ENCODE peak calls at places on chromosomes 4 and X, in eight cellular contexts. C is CD8-positive, alpha-beta T cell; K is NCI-H1092 treated with DMSO at 0.1 percent for 48 hours; E is A549; P is activated CD8-positive, alpha-beta memory T cell treated with anti-CD3 and anti-CD28 coated beads for 48 hours; M is spleen; S is left cardiac atrium; R is head of caudate nucleus. G is an unnamed sample.

GRCh38 chr4:76301068-76301774 is 5.3 kb upstream of the STBD1 start:
- DNase-seq in C (no peak), E (peak; percentile 66), R (no peak), P (no peak), S (no peak), M (no peak), K (no peak), G (peak; percentile 32)

GRCh38 chrX:68941385-68941952 is 112.6 kb downstream of the EFNB1 start:
- DNase-seq in M (peak; percentile 51), E (no peak), S (no peak), P (no peak), R (no peak), C (no peak), K (no peak), G (no peak)

GRCh38 chrX:103446665-103447302 is 70.4 kb downstream of the BEX3 start:
- DNase-seq in K (no peak), S (no peak), C (no peak), R (no peak), M (no peak), P (no peak), E (no peak), G (no peak)

GRCh38 chrX:15686818-15687685 is 22.4 kb upstream of the CLTRN start:
- DNase-seq in K (peak; percentile 17), P (no peak), M (no peak), R (peak; percentile 10), S (peak; percentile 46), E (peak; percentile 54), C (peak; percentile 47), G (peak; percentile 27)

GRCh38 chrX:152020895-152021294 is 46.4 kb upstream of the GABRE start:
- DNase-seq in S (no peak), K (no peak), R (no peak), P (no peak), C (no peak), M (no peak), E (no peak), G (no peak)

GRCh38 chr4:112739442-112739841 is 102.5 kb downstream of the LARP7 start:
- DNase-seq in M (no peak), K (no peak), R (no peak), E (no peak), C (no peak), S (no peak), P (no peak), G (no peak)

GRCh38 chr4:3307060-3307459 is 14.2 kb downstream of the RGS12 start:
- DNase-seq in M (peak; percentile 62), S (no peak), C (no peak), P (no peak), R (peak; percentile 6), K (no peak), E (no peak), G (no peak)

GRCh38 chr4:137677851-137678250 is 145.6 kb upstream of the PCDH18 start:
- DNase-seq in M (no peak), C (no peak), S (no peak), K (no peak), E (no peak), R (no peak), P (no peak), G (no peak)

GRCh38 chrX:318068-318738 is 393 bp downstream of the GTPBP6 start:
- DNase-seq in K (no peak), R (peak; percentile 83), C (peak; percentile 100), M (peak; percentile 97), S (peak; percentile 99), E (peak; percentile 99), P (peak; percentile 91), G (peak; percentile 97)

GRCh38 chrX:29947225-29947624 is 268.1 kb upstream of the MAGEB2 start:
- DNase-seq in K (no peak), S (no peak), R (no peak), M (no peak), E (no peak), P (no peak), C (no peak), G (no peak)

GRCh38 chrX:2540426-2540942 is 39.7 kb upstream of the DHRSX start:
- DNase-seq in S (no peak), C (no peak), E (no peak), R (no peak), P (no peak), M (no peak), K (no peak), G (no peak)

GRCh38 chrX:132501606-132502005 is 12.8 kb upstream of the MBNL3 start:
- DNase-seq in K (no peak), R (no peak), M (no peak), P (no peak), E (no peak), C (no peak), S (no peak), G (no peak)

GRCh38 chr4:93658443-93658842 is 170.1 kb upstream of the ATOH1 start:
- DNase-seq in K (no peak), R (no peak), S (no peak), C (no peak), E (no peak), M (no peak), P (no peak), G (no peak)

GRCh38 chr4:69787879-69788278 is 27.5 kb upstream of the SULT1B1 start:
- DNase-seq in S (no peak), M (no peak), K (no peak), E (no peak), R (no peak), P (no peak), C (no peak), G (no peak)

GRCh38 chr4:54277691-54278090 is 48.6 kb downstream of the PDGFRA start:
- DNase-seq in E (no peak), R (no peak), K (no peak), C (no peak), M (no peak), P (no peak), S (peak; percentile 31), G (peak; percentile 1)